ENCODE peak calls at places on chromosomes 3 and 15, in six cellular contexts. N is iPS DF 6.9, C is RPMI7951, K is Panc1, W is neural crest cell, V is GDM1. P is an unnamed sample.

GRCh38 chr3:149992416-149993058 is 21.8 kb upstream of the PFN2 start:
- DNase-seq in N (no peak), C (no peak), K (no peak), W (no peak), V (no peak), P (no peak)

GRCh38 chr3:100089802-100090668 is 24.3 kb downstream of the FILIP1L start:
- DNase-seq in N (peak), C (peak), K (no peak), W (peak), V (no peak), P (peak)

GRCh38 chr3:48896991-48897390 is 1.7 kb downstream of the SLC25A20 start:
- DNase-seq in N (no peak), C (no peak), K (no peak), W (no peak), V (peak), P (no peak)

GRCh38 chr15:28920781-28921331 is 35.1 kb downstream of the APBA2 start:
- DNase-seq in N (no peak), C (no peak), K (no peak), W (no peak), V (no peak), P (no peak)

GRCh38 chr3:157360044-157360443 is 76.6 kb upstream of the PTX3 start:
- DNase-seq in N (no peak), C (peak), K (peak), W (no peak), V (no peak), P (no peak)

GRCh38 chr3:4271834-4272233 is 31.3 kb upstream of the SETMAR start:
- DNase-seq in N (no peak), C (peak), K (no peak), W (peak), V (no peak), P (peak)

GRCh38 chr3:161602451-161602850 is 105.8 kb downstream of the OTOL1 start:
- DNase-seq in N (no peak), C (no peak), K (no peak), W (no peak), V (no peak), P (no peak)

GRCh38 chr3:31364711-31365110 is 168.0 kb upstream of the STT3B start:
- DNase-seq in N (no peak), C (peak), K (no peak), W (no peak), V (no peak), P (no peak)

GRCh38 chr15:33021806-33022389 is 172.6 kb downstream of the FMN1 start:
- DNase-seq in N (peak), C (peak), K (no peak), W (no peak), V (no peak), P (peak)

P was measured in HEK293T.